ENCODE peak calls at places on chromosome 11, in six cellular contexts. E, G, T, Q, Y and O are unnamed samples. For H3K9me2, the result is how much of the 10 kb centered on the place peaks cover.

GRCh38 chr11:73995247-73995646 is 12.6 kb upstream of the UCP2 start:
- DNase-seq in Q (no peak), G (peak), Y (no peak), E (peak), T (no peak), O (no peak)

GRCh38 chr11:87092567-87092966 is 54.8 kb downstream of the TMEM135 start:
- DNase-seq in G (no peak), T (no peak), Y (no peak), E (no peak), Q (no peak), O (no peak)

GRCh38 chr11:4465411-4465810 is 16.3 kb downstream of the OR52K2 start:
- DNase-seq in G (no peak), Q (no peak), Y (no peak), T (no peak), E (no peak), O (no peak)

GRCh38 chr11:133081730-133082452 is 450.4 kb downstream of the OPCML start:
- DNase-seq in Q (no peak), E (no peak), T (no peak), G (no peak), Y (peak), O (no peak)

GRCh38 chr11:80587906-80588305 is 1147.1 kb upstream of the TENM4 start:
- DNase-seq in Q (no peak), Y (no peak), T (peak), G (no peak), E (no peak), O (no peak)

GRCh38 chr11:133547808-133548494 is 15.7 kb upstream of the OPCML start:
- DNase-seq in Q (no peak), E (no peak), Y (peak), T (no peak), G (no peak), O (no peak)

GRCh38 chr11:133833899-133834296 is 11.4 kb downstream of the SPATA19 start:
- DNase-seq in G (no peak), E (no peak), Y (no peak), Q (no peak), T (no peak), O (no peak)

GRCh38 chr11:19846654-19847330 is 134.2 kb downstream of the NAV2 start:
- DNase-seq in T (no peak), Q (no peak), E (peak), G (no peak), Y (peak), O (no peak)

GRCh38 chr11:27497284-27497866 is 9.2 kb downstream of the LIN7C start:
- DNase-seq in Y (peak), E (peak), T (peak), G (peak), Q (no peak), O (no peak)

GRCh38 chr11:40958707-40959106 is 500.7 kb downstream of the LRRC4C start:
- DNase-seq in Y (no peak), E (no peak), T (no peak), G (no peak), Q (no peak), O (no peak)

GRCh38 chr11:125154380-125155099 is 10.0 kb upstream of the PKNOX2 start:
- DNase-seq in E (no peak), Q (no peak), Y (no peak), T (no peak), G (no peak), O (no peak)

GRCh38 chr11:68397256-68397655 is 63.3 kb upstream of the PPP6R3 start:
- DNase-seq in E (no peak), T (no peak), G (no peak), Y (no peak), Q (no peak), O (no peak)

GRCh38 chr11:33842236-33842915 is 49.5 kb downstream of the LMO2 start:
- DNase-seq in T (no peak), E (no peak), G (no peak), Y (peak), Q (no peak), O (no peak)

GRCh38 chr11:87281496-87281895 is 243.8 kb downstream of the TMEM135 start:
- DNase-seq in T (peak), Q (no peak), Y (no peak), G (no peak), E (peak), O (no peak)

DNA sequence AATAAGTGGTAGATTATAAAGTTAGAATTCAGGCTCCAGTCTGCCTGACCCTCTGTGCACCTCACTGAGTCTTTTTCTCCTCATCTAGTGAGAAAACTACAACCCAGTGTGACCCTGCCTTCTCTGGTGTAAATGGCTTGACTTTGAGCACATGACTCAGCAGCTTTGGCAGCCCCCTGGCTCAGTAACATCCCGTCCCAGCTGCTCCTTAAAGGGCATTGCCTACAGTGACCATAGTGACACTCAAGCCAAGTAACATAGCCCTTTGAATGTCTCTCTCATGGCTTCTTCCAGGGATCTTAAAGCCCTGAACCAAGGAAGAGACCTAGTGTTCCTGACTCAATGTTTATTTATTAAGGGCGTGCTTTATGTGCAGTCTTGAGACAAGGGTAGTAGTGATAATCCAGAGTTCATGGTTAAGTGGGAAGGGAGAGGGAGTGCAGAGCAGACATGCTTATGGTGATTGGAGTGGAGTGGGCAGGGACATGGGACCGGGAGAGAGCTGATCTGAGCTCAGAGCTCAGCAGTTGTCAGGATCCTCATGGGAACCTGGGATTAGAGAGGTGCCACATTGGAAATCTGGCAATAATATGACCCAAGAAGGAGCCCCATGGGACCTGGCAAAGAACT is 125.7 kb downstream of the PARVA start:
- DNase-seq in E (no peak), T (peak), G (no peak), Y (no peak), Q (no peak), O (no peak)
- H3K9me2 ChIP-seq in E (under half), T (under half), G (under half), Y (under half), Q (under half), O (under half)

DNA sequence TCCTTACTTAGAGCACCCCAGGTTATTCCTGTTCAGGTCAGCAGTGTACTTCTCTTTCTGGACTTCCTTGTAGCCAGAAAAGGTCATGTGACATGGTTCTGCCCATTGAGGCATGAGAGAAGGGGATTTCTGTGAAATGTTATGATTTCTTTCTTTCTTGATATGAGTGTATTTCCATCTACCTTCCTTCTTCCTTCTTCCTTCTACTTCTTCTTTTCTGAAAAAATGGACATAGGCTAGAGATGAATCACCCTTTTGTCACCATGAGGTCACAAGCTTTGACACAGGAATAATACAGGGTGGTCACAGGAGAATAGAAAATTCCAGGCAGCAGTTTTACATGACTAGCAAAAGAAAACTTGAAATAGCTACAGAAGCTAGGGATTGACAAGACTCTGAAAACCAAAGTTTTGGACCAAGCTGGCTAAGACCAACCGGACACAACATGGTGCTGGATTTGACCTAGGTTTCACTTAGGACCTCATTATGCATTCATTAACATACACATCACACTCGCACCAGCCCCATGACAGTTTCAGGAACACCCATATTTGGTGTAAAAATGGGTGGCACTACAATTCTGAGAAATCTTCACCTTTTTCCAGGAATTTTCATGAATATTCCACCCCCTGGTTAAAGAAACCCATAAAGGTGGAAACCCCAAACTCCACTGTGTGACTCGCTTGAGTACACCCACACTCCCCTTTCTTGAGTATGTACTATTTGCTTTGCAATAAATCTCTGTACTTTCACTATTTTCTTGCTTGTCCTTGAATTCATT is 21.2 kb upstream of the MAP6 start:
- DNase-seq in Q (no peak), E (peak), T (peak), G (no peak), Y (no peak), O (peak)
- H3K9me2 ChIP-seq in Q (under half), E (under half), T (under half), G (under half), Y (under half), O (under half)

DNA sequence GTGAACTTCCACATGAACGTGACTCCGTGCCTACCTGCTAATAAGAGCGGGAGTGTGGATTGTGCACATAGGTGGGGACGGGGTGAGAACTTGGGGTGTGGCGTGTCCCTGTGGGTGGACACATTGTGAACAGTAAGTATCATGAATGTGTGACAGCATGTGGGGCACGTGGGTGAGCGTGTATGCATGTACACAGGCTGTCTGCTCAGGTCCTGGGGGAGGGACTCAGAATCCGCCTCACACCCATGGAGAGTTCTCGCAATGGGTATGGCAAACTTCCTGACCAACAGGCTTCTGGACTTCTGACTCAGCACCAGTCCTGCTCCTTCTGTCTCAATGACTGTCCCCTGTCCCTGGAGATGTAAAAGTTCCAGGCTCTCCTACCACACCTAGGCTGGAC is 222.9 kb downstream of the ST3GAL4 start:
- DNase-seq in Y (no peak), E (peak), Q (no peak), G (no peak), T (no peak), O (no peak)
- H3K9me2 ChIP-seq in Y (under half), E (under half), Q (under half), G (under half), T (under half), O (under half)

DNA sequence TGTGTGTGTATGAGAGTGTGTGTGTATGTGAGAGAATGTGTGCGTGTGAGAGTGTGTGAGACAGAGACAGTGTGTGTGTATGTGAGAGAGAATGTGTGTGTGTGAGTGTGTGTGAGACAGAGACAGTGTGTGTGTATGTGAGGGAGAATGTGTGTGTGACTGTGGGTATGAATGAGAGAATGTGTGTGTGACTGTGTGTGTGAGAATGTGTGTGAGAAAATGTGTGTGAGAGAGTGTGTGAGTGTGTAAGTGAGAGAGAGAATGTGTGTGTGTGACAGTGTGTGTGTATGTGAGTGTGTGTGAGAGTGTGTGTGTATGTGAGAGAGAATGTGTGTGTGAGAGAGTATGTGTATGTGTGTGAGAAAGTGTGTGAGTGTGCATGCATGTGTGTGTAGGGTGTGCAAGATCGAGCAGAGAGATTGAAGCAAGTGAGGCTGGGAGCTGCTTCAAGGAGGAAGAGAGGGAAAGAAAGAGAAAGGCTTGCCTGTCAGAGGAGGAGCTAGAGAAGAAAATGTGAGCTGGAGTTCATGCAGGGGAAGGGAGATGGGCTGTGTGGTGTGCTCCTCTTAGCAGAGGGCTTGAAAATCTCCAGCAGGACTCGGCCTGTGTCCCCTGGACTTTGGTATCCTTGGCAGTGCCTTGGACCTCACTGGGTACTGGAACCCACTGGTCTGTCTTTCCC is 27.7 kb upstream of the TP53I11 start:
- DNase-seq in G (no peak), T (no peak), Q (no peak), E (no peak), Y (no peak), O (no peak)
- H3K9me2 ChIP-seq in G (under half), T (under half), Q (under half), E (under half), Y (under half), O (under half)

DNA sequence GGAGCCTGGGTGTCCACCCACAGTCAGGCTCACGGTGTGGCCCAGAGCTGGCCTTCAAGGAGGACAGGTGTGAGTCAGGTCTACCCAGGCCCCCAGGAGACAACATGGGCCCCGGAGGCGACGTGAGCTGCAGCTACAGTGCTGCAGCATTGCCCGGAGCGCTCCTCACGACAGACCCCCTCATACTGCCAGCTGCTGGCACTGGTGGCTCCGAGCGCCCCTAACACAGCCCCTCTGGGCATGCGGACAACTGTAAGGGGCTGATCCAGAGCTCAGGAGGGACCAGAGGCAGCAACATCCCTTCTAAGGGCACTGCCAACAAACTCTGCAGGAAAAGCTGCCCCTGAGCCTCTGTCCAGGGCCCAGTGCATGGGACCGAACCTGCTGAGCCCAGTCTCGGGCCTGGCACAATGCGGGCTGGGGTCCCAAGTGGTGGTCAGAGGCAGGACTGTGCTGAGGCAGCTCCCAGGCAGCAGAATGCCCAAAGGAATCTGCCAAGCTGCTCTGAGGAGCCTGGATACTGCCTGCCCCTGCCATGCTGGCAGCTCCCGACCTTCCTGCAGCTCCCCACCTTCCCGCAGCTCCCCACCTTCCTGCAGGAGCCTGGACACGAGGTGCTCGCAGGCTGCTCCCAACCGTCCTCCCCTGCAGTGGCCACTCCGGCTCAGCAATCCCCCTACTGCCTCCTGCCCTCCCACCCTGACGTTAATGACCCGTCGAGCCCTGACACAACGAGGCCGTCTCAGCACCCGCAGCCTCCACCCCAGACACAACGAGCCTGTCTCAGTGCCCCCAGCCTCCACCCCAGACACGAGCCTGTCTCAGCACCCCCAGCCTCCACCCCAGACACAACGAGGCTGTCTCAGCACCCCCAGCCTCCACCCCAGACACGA is 15.0 kb downstream of the CHID1 start:
- DNase-seq in T (no peak), G (no peak), E (no peak), Y (no peak), Q (no peak), O (no peak)
- H3K9me2 ChIP-seq in T (under half), G (under half), E (under half), Y (under half), Q (under half), O (under half)

DNA sequence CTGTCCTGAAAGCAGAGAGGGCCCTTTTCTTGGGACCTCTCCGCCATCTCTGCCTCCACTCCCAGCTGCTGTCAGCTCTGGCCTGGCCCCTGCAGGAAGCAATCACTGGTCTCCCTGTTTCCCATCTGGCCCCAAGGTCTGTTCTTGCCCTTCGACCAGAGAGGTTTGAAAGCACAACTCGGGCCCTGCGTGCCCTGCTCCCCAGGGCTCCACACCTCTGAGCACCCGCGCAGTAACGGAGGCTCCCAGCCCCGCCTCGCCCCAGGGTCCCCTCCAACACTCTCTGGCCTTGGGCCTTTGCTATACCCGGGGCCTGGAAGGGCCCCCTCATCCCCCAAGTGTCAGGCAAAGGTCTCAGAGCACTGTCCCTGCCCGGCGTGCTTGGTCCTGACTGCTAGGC is 7.8 kb upstream of the CD81 start:
- DNase-seq in G (no peak), E (no peak), Y (no peak), T (no peak), Q (no peak), O (no peak)
- H3K9me2 ChIP-seq in G (under half), E (under half), Y (under half), T (under half), Q (under half), O (under half)

DNA sequence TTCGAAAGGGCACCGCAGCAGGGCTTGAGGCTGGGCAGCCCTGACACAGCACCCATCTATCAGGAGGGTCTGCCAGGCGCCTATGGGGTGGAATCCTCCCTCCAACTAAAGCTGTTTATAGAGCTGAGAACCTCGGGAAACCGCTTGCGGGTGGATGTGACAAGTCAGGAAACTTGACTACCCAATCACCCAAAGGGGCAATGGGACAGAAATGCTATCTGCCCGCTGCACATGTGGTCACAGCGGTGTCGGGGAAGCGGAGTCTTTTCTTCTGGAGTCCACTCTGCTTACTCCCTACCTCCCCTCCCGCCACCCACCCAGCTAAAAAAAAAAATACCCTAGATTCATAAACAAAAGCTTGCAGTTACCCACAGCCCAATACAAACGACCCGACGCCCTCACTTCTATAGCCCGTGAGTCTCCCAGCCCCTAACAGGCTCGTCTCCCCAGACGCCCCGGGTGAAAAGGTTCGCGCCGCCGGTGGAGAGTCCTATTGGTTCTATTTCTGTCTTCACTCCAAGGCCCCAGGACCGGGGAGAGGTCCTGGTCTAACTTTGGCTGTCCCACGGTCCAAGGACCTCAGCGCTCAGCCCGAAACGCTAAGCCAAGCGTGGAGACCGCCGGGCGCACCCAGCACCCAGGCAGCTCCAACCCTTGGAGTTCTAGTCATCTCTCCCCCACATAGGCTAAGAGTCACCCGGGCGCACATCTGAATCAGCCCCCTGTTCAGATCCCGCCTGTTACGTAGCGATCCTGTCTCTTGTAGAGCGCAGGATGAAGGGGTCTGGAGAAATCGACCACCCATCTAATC is 1.4 kb downstream of the TRPC6 start:
- DNase-seq in G (no peak), T (no peak), Y (peak), E (peak), Q (no peak), O (no peak)
- H3K9me2 ChIP-seq in G (under half), T (under half), Y (under half), E (under half), Q (under half), O (under half)

GRCh38 chr11:118435893-118436624 is at the start of gene KMT2A:
- DNase-seq in E (peak), Q (peak), T (peak), Y (peak), G (peak), O (peak)

GRCh38 chr11:118434553-118435232 is 1.6 kb upstream of the KMT2A start:
- DNase-seq in Y (peak), T (peak), E (peak), Q (no peak), G (peak), O (no peak)

GRCh38 chr11:118436639-118437045 is 350 bp downstream of the KMT2A start:
- DNase-seq in E (peak), T (peak), Q (no peak), Y (peak), G (peak), O (peak)

GRCh38 chr11:118435233-118435892 is 929 bp upstream of the KMT2A start:
- DNase-seq in T (peak), G (peak), Q (peak), E (peak), Y (peak), O (no peak)

GRCh38 chr11:118434123-118434552 is 2.2 kb upstream of the KMT2A start:
- DNase-seq in T (no peak), Q (no peak), G (peak), E (peak), Y (peak), O (no peak)
- H3K9me2 ChIP-seq in T (under half), Q (under half), G (under half), E (under half), Y (under half), O (under half)